ENCODE peak calls at places on chromosomes 1 and 21, in seven cellular contexts. C is NCI-H460, F is activated T-helper 1 cell treated with Interleukin-2 at 50 U/mL for 16 hours, J is stomach, T is stromal cell of bone marrow, R is putamen, A is T-cell. Y is an unnamed sample.
A peak's percentile ranks its signal among the peaks of the same experiment; 100 is the strongest.

GRCh38 chr1:161335796-161336195 is 21.6 kb downstream of the SDHC start:
- DNase-seq in C (no peak), F (no peak), J (no peak), T (no peak), R (no peak), A (no peak), Y (no peak)

GRCh38 chr1:158149577-158150269 is 31.0 kb upstream of the CD1D start:
- DNase-seq in C (peak; percentile 99), F (peak; percentile 50), J (peak; percentile 81), T (peak; percentile 94), R (peak; percentile 94), A (peak; percentile 41), Y (peak; percentile 76)

GRCh38 chr1:205812271-205812877 is 624 bp downstream of the SLC41A1 start:
- DNase-seq in C (no peak), F (no peak), J (no peak), T (peak; percentile 3), R (no peak), A (no peak), Y (no peak)

GRCh38 chr1:44016081-44016874 is 15.0 kb downstream of the SLC6A9 start:
- DNase-seq in C (no peak), F (no peak), J (no peak), T (no peak), R (no peak), A (no peak), Y (no peak)

GRCh38 chr1:180234369-180235076 is 4.5 kb downstream of the LHX4 start:
- DNase-seq in C (no peak), F (no peak), J (no peak), T (no peak), R (no peak), A (no peak), Y (peak; percentile 5)

GRCh38 chr1:60813051-60813450 is 269.3 kb upstream of the NFIA start:
- DNase-seq in C (no peak), F (no peak), J (no peak), T (no peak), R (no peak), A (no peak), Y (no peak)

GRCh38 chr1:218620956-218621355 is 275.8 kb downstream of the TGFB2 start:
- DNase-seq in C (no peak), F (no peak), J (no peak), T (peak; percentile 36), R (no peak), A (no peak), Y (no peak)

GRCh38 chr1:24803220-24803619 is 58.0 kb downstream of the CLIC4 start:
- DNase-seq in C (no peak), F (no peak), J (no peak), T (peak; percentile 23), R (peak; percentile 77), A (no peak), Y (no peak)

GRCh38 chr1:218463194-218464156 is 118.3 kb downstream of the TGFB2 start:
- DNase-seq in C (peak; percentile 56), F (no peak), J (no peak), T (no peak), R (no peak), A (no peak), Y (no peak)

GRCh38 chr1:152654110-152654509 is 9.1 kb upstream of the LCE2D start:
- DNase-seq in C (peak; percentile 70), F (no peak), J (peak; percentile 34), T (peak; percentile 20), R (peak; percentile 12), A (peak; percentile 2), Y (peak; percentile 2)

GRCh38 chr1:229430761-229431269 is 3.1 kb downstream of the ACTA1 start:
- DNase-seq in C (peak; percentile 62), F (no peak), J (peak; percentile 47), T (peak; percentile 18), R (no peak), A (no peak), Y (peak; percentile 26)

GRCh38 chr1:215704089-215704860 is 137.2 kb downstream of the KCTD3 start:
- DNase-seq in C (peak; percentile 11), F (no peak), J (no peak), T (peak; percentile 41), R (no peak), A (no peak), Y (no peak)

GRCh38 chr1:6538958-6539357 is 15.4 kb downstream of the NOL9 start:
- DNase-seq in C (no peak), F (no peak), J (no peak), T (no peak), R (no peak), A (no peak), Y (no peak)

GRCh38 chr21:35106246-35106835 is 57.2 kb upstream of the RUNX1 start:
- DNase-seq in C (no peak), F (no peak), J (no peak), T (no peak), R (no peak), A (no peak), Y (no peak)

GRCh38 chr1:194279975-194280374 is 1093.6 kb upstream of the B3GALT2 start:
- DNase-seq in C (no peak), F (no peak), J (no peak), T (no peak), R (no peak), A (no peak), Y (no peak)

GRCh38 chr1:25869909-25870606 is 5.5 kb downstream of the PAQR7 start:
- DNase-seq in C (no peak), F (no peak), J (no peak), T (no peak), R (no peak), A (no peak), Y (no peak)

GRCh38 chr1:151680391-151680790 is 36.2 kb downstream of the CELF3 start:
- DNase-seq in C (no peak), F (no peak), J (no peak), T (no peak), R (no peak), A (no peak), Y (no peak)

GRCh38 chr1:119384591-119384990 is 16.0 kb downstream of the HAO2 start:
- DNase-seq in C (no peak), F (no peak), J (no peak), T (no peak), R (no peak), A (no peak), Y (no peak)

GRCh38 chr1:16141573-16142336 is 14.1 kb downstream of the EPHA2 start:
- DNase-seq in C (no peak), F (no peak), J (no peak), T (no peak), R (no peak), A (no peak), Y (no peak)

GRCh38 chr21:46457801-46458314 is 833 bp upstream of the DIP2A start:
- DNase-seq in C (no peak), F (no peak), J (peak; percentile 30), T (no peak), R (no peak), A (no peak), Y (no peak)

GRCh38 chr1:43147625-43148319 is 24.3 kb downstream of the EBNA1BP2 start:
- DNase-seq in C (peak; percentile 57), F (no peak), J (peak; percentile 84), T (peak; percentile 24), R (no peak), A (peak; percentile 1), Y (peak; percentile 16)

GRCh38 chr1:116971965-116972675 is 29.4 kb upstream of the CD101 start:
- DNase-seq in C (no peak), F (no peak), J (no peak), T (no peak), R (no peak), A (no peak), Y (no peak)

GRCh38 chr1:62356257-62356835 is 37.1 kb upstream of the KANK4 start:
- DNase-seq in C (no peak), F (no peak), J (no peak), T (peak; percentile 86), R (no peak), A (no peak), Y (no peak)

Y was measured in stimulated activated naive CD4-positive, alpha-beta T cell.